ENCODE peak calls at places on chromosomes 16 and 17, in four cellular contexts. N is IMR-90, D is cardiac muscle cell, M is WERI-Rb-1. L is an unnamed sample.

GRCh38 chr16:64408699-64409098 is 713.2 kb downstream of the CDH11 start:
- DNase-seq in N (no peak), D (no peak), M (no peak), L (no peak)

GRCh38 chr16:66481081-66481942 is 54.2 kb downstream of the BEAN1 start:
- DNase-seq in N (no peak), D (no peak), M (no peak), L (peak; percentile 61)

GRCh38 chr16:68367034-68367433 is 56.2 kb downstream of the PRMT7 start:
- DNase-seq in N (peak; percentile 9), D (peak; percentile 48), M (peak; percentile 74), L (no peak)

GRCh38 chr17:60170835-60171752 is 21.3 kb downstream of the CA4 start:
- DNase-seq in N (peak; percentile 36), D (no peak), M (no peak), L (no peak)

GRCh38 chr17:39196820-39197331 is 593 bp downstream of the CACNB1 start:
- DNase-seq in N (no peak), D (no peak), M (peak; percentile 31), L (no peak)

GRCh38 chr17:6066183-6066948 is 3.8 kb upstream of the WSCD1 start:
- DNase-seq in N (no peak), D (no peak), M (no peak), L (no peak)

GRCh38 chr17:44363613-44364159 is at the start of gene FAM171A2:
- DNase-seq in N (peak; percentile 41), D (peak; percentile 67), M (peak; percentile 76), L (no peak)

GRCh38 chr16:64240586-64240985 is 881.3 kb downstream of the CDH11 start:
- DNase-seq in N (no peak), D (no peak), M (no peak), L (no peak)

GRCh38 chr17:49637050-49637449 is 40.8 kb downstream of the SPOP start:
- DNase-seq in N (peak; percentile 50), D (peak; percentile 22), M (no peak), L (no peak)

GRCh38 chr16:11276143-11276879 is at the start of gene PRM2:
- DNase-seq in N (no peak), D (no peak), M (no peak), L (no peak)

GRCh38 chr16:67883146-67883871 is 1.4 kb upstream of the NRN1L start:
- DNase-seq in N (no peak), D (no peak), M (no peak), L (no peak)

GRCh38 chr17:62966426-62967110 is 533 bp downstream of the TANC2 start:
- DNase-seq in N (peak; percentile 18), D (peak; percentile 22), M (peak; percentile 47), L (no peak)

GRCh38 chr16:23949630-23950290 is 114.0 kb downstream of the PRKCB start:
- DNase-seq in N (no peak), D (no peak), M (no peak), L (no peak)

GRCh38 chr16:85825326-85825725 is 25.8 kb downstream of the COX4I1 start:
- DNase-seq in N (no peak), D (no peak), M (no peak), L (no peak)

DNA sequence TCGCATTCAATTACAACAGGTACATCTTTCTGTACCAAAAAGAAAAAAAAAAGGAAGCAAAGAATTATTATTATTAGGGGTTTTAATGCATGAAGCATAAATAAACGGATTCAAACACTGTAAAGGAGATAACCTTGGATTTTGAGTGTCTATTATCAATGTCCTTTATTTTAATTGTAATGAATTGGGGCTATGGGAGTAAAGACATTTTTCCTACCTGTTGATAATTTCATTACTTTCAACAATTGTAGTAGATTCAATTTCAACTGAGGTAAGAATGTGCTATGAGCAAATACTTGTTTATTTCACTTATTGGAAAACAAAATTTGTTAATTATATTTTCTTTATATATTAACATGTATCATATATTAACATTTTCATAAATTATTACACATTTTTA is 855.6 kb downstream of the KCNJ2 start:
- DNase-seq in N (no peak), D (no peak), M (no peak), L (no peak)
- H3K27ac ChIP-seq in N (no peak overlapping the region), D (peak overlapping the region; percentile 81), M (no peak overlapping the region), L (no peak overlapping the region)

GRCh38 chr17:351436-351713 is 1.2 kb downstream of the RPH3AL start:
- DNase-seq in N (no peak), D (no peak), M (no peak), L (no peak)

GRCh38 chr17:351875-352420 is 659 bp downstream of the RPH3AL start:
- DNase-seq in N (no peak), D (no peak), M (no peak), L (no peak)

GRCh38 chr17:353838-354234 is 1.2 kb upstream of the RPH3AL start:
- DNase-seq in N (no peak), D (no peak), M (no peak), L (no peak)

GRCh38 chr17:353213-353837 is 718 bp upstream of the RPH3AL start:
- DNase-seq in N (no peak), D (no peak), M (no peak), L (no peak)

DNA sequence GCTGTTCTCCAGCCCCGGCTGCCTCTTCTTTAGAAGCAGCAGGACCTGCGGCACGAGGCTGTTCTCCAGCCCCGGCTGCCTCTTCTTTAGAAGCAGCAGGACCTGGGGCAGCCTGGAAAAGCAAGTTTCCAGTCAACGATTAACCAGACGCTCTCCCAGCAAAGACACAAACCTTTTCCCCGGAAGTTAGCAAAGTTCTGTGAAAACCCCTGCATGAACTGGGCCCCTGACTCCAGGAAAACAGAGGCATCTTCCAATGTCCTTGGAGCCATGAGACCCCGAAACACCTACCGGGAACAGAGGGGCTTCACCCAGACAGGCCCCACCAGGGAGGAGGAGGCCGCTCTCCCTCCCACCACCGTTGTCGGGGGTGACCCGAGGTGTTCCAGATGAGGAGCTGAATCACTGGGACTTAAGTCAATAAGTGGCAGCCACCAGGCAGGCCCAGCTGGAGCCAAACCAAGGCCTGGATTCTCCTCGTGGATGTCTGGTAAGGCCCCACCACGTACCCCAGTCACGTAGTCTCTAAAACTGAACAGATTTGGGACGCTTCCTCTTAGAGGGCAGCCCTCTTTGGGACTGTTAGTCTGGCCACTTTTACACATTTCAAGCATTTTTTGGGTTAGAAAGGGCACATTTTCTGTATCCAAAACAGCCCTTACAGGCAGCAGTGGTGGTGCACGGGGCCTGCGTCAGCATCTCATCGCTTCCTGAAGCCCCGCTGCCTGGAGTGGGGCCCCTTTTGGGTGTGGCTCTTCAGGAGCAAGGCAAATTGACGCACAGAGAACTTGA is at the start of gene RPH3AL:
- DNase-seq in N (no peak), D (peak; percentile 48), M (peak; percentile 87), L (no peak)
- H3K27ac ChIP-seq in N (no peak within 1 kb of the TSS), D (peak within 1 kb of the TSS; percentile 89), M (peak within 1 kb of the TSS; percentile 96), L (peak within 1 kb of the TSS; percentile 67)

GRCh38 chr17:77738666-77739531 is 219.6 kb upstream of the TNRC6C start:
- DNase-seq in N (no peak), D (peak; percentile 59), M (no peak), L (peak; percentile 68)
- H3K27ac ChIP-seq in N (no peak overlapping the region), D (no peak overlapping the region), M (no peak overlapping the region), L (peak overlapping the region; percentile 43)

GRCh38 chr17:74744714-74745547 is 3.5 kb upstream of the NHERF1 start:
- DNase-seq in N (peak; percentile 47), D (peak; percentile 67), M (peak; percentile 88), L (peak; percentile 90)

GRCh38 chr17:74745548-74746177 is 2.8 kb upstream of the NHERF1 start:
- DNase-seq in N (no peak), D (no peak), M (no peak), L (peak; percentile 58)

GRCh38 chr17:74743755-74744154 is 4.7 kb upstream of the NHERF1 start:
- DNase-seq in N (no peak), D (no peak), M (no peak), L (no peak)

GRCh38 chr17:74742978-74743545 is 5.4 kb upstream of the NHERF1 start:
- DNase-seq in N (no peak), D (no peak), M (no peak), L (peak; percentile 38)

GRCh38 chr17:74744349-74744713 is 4.1 kb upstream of the NHERF1 start:
- DNase-seq in N (no peak), D (no peak), M (peak; percentile 6), L (peak; percentile 15)
- H3K27ac ChIP-seq in N (no peak overlapping the region), D (no peak overlapping the region), M (no peak overlapping the region), L (no peak overlapping the region)

DNA sequence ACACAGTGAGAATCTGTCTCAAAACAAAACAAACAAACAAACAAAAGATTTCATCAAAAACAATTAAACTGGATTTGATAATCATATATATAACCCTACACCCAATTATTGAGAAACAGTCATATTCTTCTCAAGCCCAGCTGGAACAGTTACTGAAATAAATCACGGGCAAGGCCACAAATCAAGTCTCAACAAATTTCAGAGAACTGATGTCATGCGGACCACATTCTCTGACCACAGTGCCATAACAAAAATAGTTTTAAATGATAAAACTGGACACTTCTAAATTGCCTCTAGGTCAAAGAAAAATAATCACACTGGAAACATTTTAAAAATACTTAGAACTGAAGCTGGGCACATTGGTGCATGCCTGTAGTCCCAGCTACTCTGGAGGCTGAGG is 15.9 kb upstream of the PIK3R5 start:
- DNase-seq in N (no peak), D (no peak), M (no peak), L (no peak)
- H3K27ac ChIP-seq in N (no peak overlapping the region), D (no peak overlapping the region), M (no peak overlapping the region), L (no peak overlapping the region)

DNA sequence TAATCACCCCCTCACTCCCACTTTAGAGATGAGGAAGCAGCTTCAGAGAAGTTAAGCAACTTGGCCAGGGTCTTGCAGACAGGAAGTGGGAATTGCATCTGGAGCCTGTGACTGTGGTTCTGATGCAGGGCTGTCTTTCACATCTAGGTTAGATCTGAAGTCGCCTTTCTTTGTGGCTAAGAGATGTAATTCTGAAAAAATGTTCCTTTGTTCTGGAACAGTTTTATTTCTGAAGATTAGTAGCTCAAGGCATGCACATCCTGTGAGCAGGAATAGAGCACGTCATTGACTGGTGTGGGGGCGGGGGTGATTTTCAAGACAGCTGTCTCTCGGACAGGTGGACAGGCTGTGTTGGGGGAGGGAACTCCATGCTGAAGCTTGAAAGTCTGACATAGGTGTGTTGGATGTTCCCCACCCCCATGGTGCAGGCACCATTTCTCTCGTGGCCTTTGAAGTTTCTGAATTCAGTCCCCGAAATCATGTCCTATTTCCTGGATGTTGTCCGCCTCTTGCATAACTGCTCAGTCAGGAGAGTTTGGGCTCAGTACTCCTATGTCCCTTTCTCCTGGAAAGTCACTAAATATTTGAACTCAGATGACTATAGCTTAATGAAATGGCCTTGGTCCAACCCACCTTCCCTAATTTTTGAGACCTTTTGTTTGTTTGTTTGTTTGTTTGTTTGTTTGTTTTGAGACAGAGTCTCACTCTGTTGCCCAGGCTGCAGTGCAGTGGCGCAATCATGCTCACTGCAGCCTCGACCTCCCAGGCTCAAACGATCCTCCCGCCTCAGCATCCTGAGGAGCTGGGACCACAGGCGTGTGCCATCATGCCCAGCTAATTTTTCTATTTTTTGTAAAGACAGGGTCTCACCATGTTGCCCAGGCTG is 21.0 kb upstream of the HERPUD1 start:
- DNase-seq in N (peak; percentile 93), D (peak; percentile 93), M (peak; percentile 28), L (no peak)
- H3K27ac ChIP-seq in N (peak overlapping the region; percentile 7), D (no peak overlapping the region), M (no peak overlapping the region), L (peak overlapping the region; percentile 42)

L was measured in sigmoid colon.